ENCODE peak calls at places on chromosomes 11 and 22, in ten cellular contexts. One of them, this sample, is unnamed.
A peak's percentile ranks its signal among the peaks of the same experiment; 100 is the strongest.

GRCh38 chr11:66251811-66252210 is 16.6 kb upstream of the RAB1B start:
- DNase-seq in activated T-helper 1 cell treated with anti-CD3 and anti-CD28 coated beads, Interleukin-12 subunit alpha, Interleukin-12 subunit beta, Interleukin-2, Interleukin-4 antibody, amounts not matched to agents 30 ng/mL and 10 ng/mL and 1 ng/mL, durations not matched to agents 14 hours and 24 hours and 36 hours: no peak
- DNase-seq in RPMI7951: no peak
- DNase-seq in foreskin fibroblast: no peak
- DNase-seq in NCI-H1092 treated with DMSO at 0.1 percent for 48 hours: no peak
- DNase-seq in M059J: no peak
- DNase-seq in neural crest cell: no peak
- DNase-seq in ascending aorta: no peak
- DNase-seq in AML-193: no peak
- DNase-seq in activated CD4-positive, CD25-positive, alpha-beta regulatory T cell treated with anti-CD3 and anti-CD28 coated beads, Interleukin-2, amount 50 U/mL, for 16 hours: no peak
- DNase-seq in this sample: no peak

GRCh38 chr11:99199336-99199735 is 178.6 kb downstream of the CNTN5 start:
- DNase-seq in activated T-helper 1 cell treated with anti-CD3 and anti-CD28 coated beads, Interleukin-12 subunit alpha, Interleukin-12 subunit beta, Interleukin-2, Interleukin-4 antibody, amounts not matched to agents 30 ng/mL and 10 ng/mL and 1 ng/mL, durations not matched to agents 14 hours and 24 hours and 36 hours: no peak
- DNase-seq in RPMI7951: no peak
- DNase-seq in foreskin fibroblast: no peak
- DNase-seq in NCI-H1092 treated with DMSO at 0.1 percent for 48 hours: no peak
- DNase-seq in M059J: peak; percentile 64
- DNase-seq in neural crest cell: no peak
- DNase-seq in ascending aorta: no peak
- DNase-seq in AML-193: no peak
- DNase-seq in activated CD4-positive, CD25-positive, alpha-beta regulatory T cell treated with anti-CD3 and anti-CD28 coated beads, Interleukin-2, amount 50 U/mL, for 16 hours: no peak
- DNase-seq in this sample: no peak

GRCh38 chr11:128552783-128553661 is 34.3 kb downstream of the ETS1 start:
- DNase-seq in activated T-helper 1 cell treated with anti-CD3 and anti-CD28 coated beads, Interleukin-12 subunit alpha, Interleukin-12 subunit beta, Interleukin-2, Interleukin-4 antibody, amounts not matched to agents 30 ng/mL and 10 ng/mL and 1 ng/mL, durations not matched to agents 14 hours and 24 hours and 36 hours: no peak
- DNase-seq in RPMI7951: peak; percentile 90
- DNase-seq in foreskin fibroblast: peak; percentile 46
- DNase-seq in NCI-H1092 treated with DMSO at 0.1 percent for 48 hours: no peak
- DNase-seq in M059J: no peak
- DNase-seq in neural crest cell: peak; percentile 33
- DNase-seq in ascending aorta: no peak
- DNase-seq in AML-193: peak; percentile 92
- DNase-seq in activated CD4-positive, CD25-positive, alpha-beta regulatory T cell treated with anti-CD3 and anti-CD28 coated beads, Interleukin-2, amount 50 U/mL, for 16 hours: no peak
- DNase-seq in this sample: no peak

GRCh38 chr11:35893796-35894475 is 49.9 kb upstream of the LDLRAD3 start:
- DNase-seq in activated T-helper 1 cell treated with anti-CD3 and anti-CD28 coated beads, Interleukin-12 subunit alpha, Interleukin-12 subunit beta, Interleukin-2, Interleukin-4 antibody, amounts not matched to agents 30 ng/mL and 10 ng/mL and 1 ng/mL, durations not matched to agents 14 hours and 24 hours and 36 hours: no peak
- DNase-seq in RPMI7951: peak; percentile 70
- DNase-seq in foreskin fibroblast: peak; percentile 16
- DNase-seq in NCI-H1092 treated with DMSO at 0.1 percent for 48 hours: no peak
- DNase-seq in M059J: peak; percentile 84
- DNase-seq in neural crest cell: no peak
- DNase-seq in ascending aorta: no peak
- DNase-seq in AML-193: no peak
- DNase-seq in activated CD4-positive, CD25-positive, alpha-beta regulatory T cell treated with anti-CD3 and anti-CD28 coated beads, Interleukin-2, amount 50 U/mL, for 16 hours: no peak
- DNase-seq in this sample: no peak

GRCh38 chr11:134497586-134497985 is 85.5 kb upstream of the B3GAT1 start:
- DNase-seq in activated T-helper 1 cell treated with anti-CD3 and anti-CD28 coated beads, Interleukin-12 subunit alpha, Interleukin-12 subunit beta, Interleukin-2, Interleukin-4 antibody, amounts not matched to agents 30 ng/mL and 10 ng/mL and 1 ng/mL, durations not matched to agents 14 hours and 24 hours and 36 hours: no peak
- DNase-seq in RPMI7951: no peak
- DNase-seq in foreskin fibroblast: no peak
- DNase-seq in NCI-H1092 treated with DMSO at 0.1 percent for 48 hours: peak; percentile 94
- DNase-seq in M059J: no peak
- DNase-seq in neural crest cell: no peak
- DNase-seq in ascending aorta: peak; percentile 25
- DNase-seq in AML-193: no peak
- DNase-seq in activated CD4-positive, CD25-positive, alpha-beta regulatory T cell treated with anti-CD3 and anti-CD28 coated beads, Interleukin-2, amount 50 U/mL, for 16 hours: no peak
- DNase-seq in this sample: no peak

GRCh38 chr11:128517457-128518230 is 69.7 kb downstream of the ETS1 start:
- DNase-seq in activated T-helper 1 cell treated with anti-CD3 and anti-CD28 coated beads, Interleukin-12 subunit alpha, Interleukin-12 subunit beta, Interleukin-2, Interleukin-4 antibody, amounts not matched to agents 30 ng/mL and 10 ng/mL and 1 ng/mL, durations not matched to agents 14 hours and 24 hours and 36 hours: no peak
- DNase-seq in RPMI7951: peak; percentile 59
- DNase-seq in foreskin fibroblast: no peak
- DNase-seq in NCI-H1092 treated with DMSO at 0.1 percent for 48 hours: no peak
- DNase-seq in M059J: peak; percentile 89
- DNase-seq in neural crest cell: no peak
- DNase-seq in ascending aorta: no peak
- DNase-seq in AML-193: no peak
- DNase-seq in activated CD4-positive, CD25-positive, alpha-beta regulatory T cell treated with anti-CD3 and anti-CD28 coated beads, Interleukin-2, amount 50 U/mL, for 16 hours: no peak
- DNase-seq in this sample: no peak

GRCh38 chr11:14981507-14981906 is 9.4 kb upstream of the CALCA start:
- DNase-seq in activated T-helper 1 cell treated with anti-CD3 and anti-CD28 coated beads, Interleukin-12 subunit alpha, Interleukin-12 subunit beta, Interleukin-2, Interleukin-4 antibody, amounts not matched to agents 30 ng/mL and 10 ng/mL and 1 ng/mL, durations not matched to agents 14 hours and 24 hours and 36 hours: no peak
- DNase-seq in RPMI7951: no peak
- DNase-seq in foreskin fibroblast: no peak
- DNase-seq in NCI-H1092 treated with DMSO at 0.1 percent for 48 hours: peak; percentile 13
- DNase-seq in M059J: no peak
- DNase-seq in neural crest cell: no peak
- DNase-seq in ascending aorta: no peak
- DNase-seq in AML-193: no peak
- DNase-seq in activated CD4-positive, CD25-positive, alpha-beta regulatory T cell treated with anti-CD3 and anti-CD28 coated beads, Interleukin-2, amount 50 U/mL, for 16 hours: no peak
- DNase-seq in this sample: no peak

GRCh38 chr11:34274712-34275398 is 83.0 kb downstream of the ABTB2 start:
- DNase-seq in activated T-helper 1 cell treated with anti-CD3 and anti-CD28 coated beads, Interleukin-12 subunit alpha, Interleukin-12 subunit beta, Interleukin-2, Interleukin-4 antibody, amounts not matched to agents 30 ng/mL and 10 ng/mL and 1 ng/mL, durations not matched to agents 14 hours and 24 hours and 36 hours: no peak
- DNase-seq in RPMI7951: peak; percentile 95
- DNase-seq in foreskin fibroblast: peak; percentile 91
- DNase-seq in NCI-H1092 treated with DMSO at 0.1 percent for 48 hours: no peak
- DNase-seq in M059J: peak; percentile 100
- DNase-seq in neural crest cell: no peak
- DNase-seq in ascending aorta: peak; percentile 97
- DNase-seq in AML-193: no peak
- DNase-seq in activated CD4-positive, CD25-positive, alpha-beta regulatory T cell treated with anti-CD3 and anti-CD28 coated beads, Interleukin-2, amount 50 U/mL, for 16 hours: no peak
- DNase-seq in this sample: no peak

GRCh38 chr11:115321602-115322289 is 182.5 kb downstream of the CADM1 start:
- DNase-seq in activated T-helper 1 cell treated with anti-CD3 and anti-CD28 coated beads, Interleukin-12 subunit alpha, Interleukin-12 subunit beta, Interleukin-2, Interleukin-4 antibody, amounts not matched to agents 30 ng/mL and 10 ng/mL and 1 ng/mL, durations not matched to agents 14 hours and 24 hours and 36 hours: no peak
- DNase-seq in RPMI7951: no peak
- DNase-seq in foreskin fibroblast: no peak
- DNase-seq in NCI-H1092 treated with DMSO at 0.1 percent for 48 hours: peak; percentile 24
- DNase-seq in M059J: peak; percentile 44
- DNase-seq in neural crest cell: no peak
- DNase-seq in ascending aorta: no peak
- DNase-seq in AML-193: no peak
- DNase-seq in activated CD4-positive, CD25-positive, alpha-beta regulatory T cell treated with anti-CD3 and anti-CD28 coated beads, Interleukin-2, amount 50 U/mL, for 16 hours: no peak
- DNase-seq in this sample: no peak

GRCh38 chr11:70270877-70271634 is 566 bp downstream of the PPFIA1 start:
- DNase-seq in activated T-helper 1 cell treated with anti-CD3 and anti-CD28 coated beads, Interleukin-12 subunit alpha, Interleukin-12 subunit beta, Interleukin-2, Interleukin-4 antibody, amounts not matched to agents 30 ng/mL and 10 ng/mL and 1 ng/mL, durations not matched to agents 14 hours and 24 hours and 36 hours: peak; percentile 47
- DNase-seq in RPMI7951: peak; percentile 40
- DNase-seq in foreskin fibroblast: peak; percentile 30
- DNase-seq in NCI-H1092 treated with DMSO at 0.1 percent for 48 hours: no peak
- DNase-seq in M059J: peak; percentile 47
- DNase-seq in neural crest cell: peak; percentile 31
- DNase-seq in ascending aorta: peak; percentile 68
- DNase-seq in AML-193: peak; percentile 33
- DNase-seq in activated CD4-positive, CD25-positive, alpha-beta regulatory T cell treated with anti-CD3 and anti-CD28 coated beads, Interleukin-2, amount 50 U/mL, for 16 hours: peak; percentile 1
- DNase-seq in this sample: no peak

GRCh38 chr11:27563201-27563600 is 56.6 kb upstream of the LIN7C start:
- DNase-seq in activated T-helper 1 cell treated with anti-CD3 and anti-CD28 coated beads, Interleukin-12 subunit alpha, Interleukin-12 subunit beta, Interleukin-2, Interleukin-4 antibody, amounts not matched to agents 30 ng/mL and 10 ng/mL and 1 ng/mL, durations not matched to agents 14 hours and 24 hours and 36 hours: no peak
- DNase-seq in RPMI7951: peak; percentile 16
- DNase-seq in foreskin fibroblast: peak; percentile 14
- DNase-seq in NCI-H1092 treated with DMSO at 0.1 percent for 48 hours: no peak
- DNase-seq in M059J: peak; percentile 68
- DNase-seq in neural crest cell: no peak
- DNase-seq in ascending aorta: no peak
- DNase-seq in AML-193: no peak
- DNase-seq in activated CD4-positive, CD25-positive, alpha-beta regulatory T cell treated with anti-CD3 and anti-CD28 coated beads, Interleukin-2, amount 50 U/mL, for 16 hours: no peak
- DNase-seq in this sample: no peak

GRCh38 chr11:119892311-119892808 is 163.4 kb upstream of the NECTIN1 start:
- DNase-seq in activated T-helper 1 cell treated with anti-CD3 and anti-CD28 coated beads, Interleukin-12 subunit alpha, Interleukin-12 subunit beta, Interleukin-2, Interleukin-4 antibody, amounts not matched to agents 30 ng/mL and 10 ng/mL and 1 ng/mL, durations not matched to agents 14 hours and 24 hours and 36 hours: no peak
- DNase-seq in RPMI7951: peak; percentile 7
- DNase-seq in foreskin fibroblast: no peak
- DNase-seq in NCI-H1092 treated with DMSO at 0.1 percent for 48 hours: no peak
- DNase-seq in M059J: no peak
- DNase-seq in neural crest cell: no peak
- DNase-seq in ascending aorta: no peak
- DNase-seq in AML-193: no peak
- DNase-seq in activated CD4-positive, CD25-positive, alpha-beta regulatory T cell treated with anti-CD3 and anti-CD28 coated beads, Interleukin-2, amount 50 U/mL, for 16 hours: no peak
- DNase-seq in this sample: no peak

GRCh38 chr11:17519486-17519885 is 24.7 kb downstream of the USH1C start:
- DNase-seq in activated T-helper 1 cell treated with anti-CD3 and anti-CD28 coated beads, Interleukin-12 subunit alpha, Interleukin-12 subunit beta, Interleukin-2, Interleukin-4 antibody, amounts not matched to agents 30 ng/mL and 10 ng/mL and 1 ng/mL, durations not matched to agents 14 hours and 24 hours and 36 hours: no peak
- DNase-seq in RPMI7951: no peak
- DNase-seq in foreskin fibroblast: no peak
- DNase-seq in NCI-H1092 treated with DMSO at 0.1 percent for 48 hours: peak; percentile 97
- DNase-seq in M059J: no peak
- DNase-seq in neural crest cell: no peak
- DNase-seq in ascending aorta: no peak
- DNase-seq in AML-193: no peak
- DNase-seq in activated CD4-positive, CD25-positive, alpha-beta regulatory T cell treated with anti-CD3 and anti-CD28 coated beads, Interleukin-2, amount 50 U/mL, for 16 hours: no peak
- DNase-seq in this sample: no peak

GRCh38 chr22:19885841-19886592 is 31.3 kb upstream of the GNB1L start:
- DNase-seq in activated T-helper 1 cell treated with anti-CD3 and anti-CD28 coated beads, Interleukin-12 subunit alpha, Interleukin-12 subunit beta, Interleukin-2, Interleukin-4 antibody, amounts not matched to agents 30 ng/mL and 10 ng/mL and 1 ng/mL, durations not matched to agents 14 hours and 24 hours and 36 hours: no peak
- DNase-seq in RPMI7951: no peak
- DNase-seq in foreskin fibroblast: no peak
- DNase-seq in NCI-H1092 treated with DMSO at 0.1 percent for 48 hours: no peak
- DNase-seq in M059J: no peak
- DNase-seq in neural crest cell: no peak
- DNase-seq in ascending aorta: no peak
- DNase-seq in AML-193: no peak
- DNase-seq in activated CD4-positive, CD25-positive, alpha-beta regulatory T cell treated with anti-CD3 and anti-CD28 coated beads, Interleukin-2, amount 50 U/mL, for 16 hours: no peak
- DNase-seq in this sample: no peak

GRCh38 chr11:112797072-112797471 is 164.1 kb upstream of the NCAM1 start:
- DNase-seq in activated T-helper 1 cell treated with anti-CD3 and anti-CD28 coated beads, Interleukin-12 subunit alpha, Interleukin-12 subunit beta, Interleukin-2, Interleukin-4 antibody, amounts not matched to agents 30 ng/mL and 10 ng/mL and 1 ng/mL, durations not matched to agents 14 hours and 24 hours and 36 hours: no peak
- DNase-seq in RPMI7951: no peak
- DNase-seq in foreskin fibroblast: no peak
- DNase-seq in NCI-H1092 treated with DMSO at 0.1 percent for 48 hours: peak; percentile 35
- DNase-seq in M059J: peak; percentile 20
- DNase-seq in neural crest cell: no peak
- DNase-seq in ascending aorta: no peak
- DNase-seq in AML-193: no peak
- DNase-seq in activated CD4-positive, CD25-positive, alpha-beta regulatory T cell treated with anti-CD3 and anti-CD28 coated beads, Interleukin-2, amount 50 U/mL, for 16 hours: no peak
- DNase-seq in this sample: no peak

GRCh38 chr11:91788764-91789163 is 435.9 kb upstream of the FAT3 start:
- DNase-seq in activated T-helper 1 cell treated with anti-CD3 and anti-CD28 coated beads, Interleukin-12 subunit alpha, Interleukin-12 subunit beta, Interleukin-2, Interleukin-4 antibody, amounts not matched to agents 30 ng/mL and 10 ng/mL and 1 ng/mL, durations not matched to agents 14 hours and 24 hours and 36 hours: no peak
- DNase-seq in RPMI7951: no peak
- DNase-seq in foreskin fibroblast: no peak
- DNase-seq in NCI-H1092 treated with DMSO at 0.1 percent for 48 hours: no peak
- DNase-seq in M059J: no peak
- DNase-seq in neural crest cell: no peak
- DNase-seq in ascending aorta: no peak
- DNase-seq in AML-193: no peak
- DNase-seq in activated CD4-positive, CD25-positive, alpha-beta regulatory T cell treated with anti-CD3 and anti-CD28 coated beads, Interleukin-2, amount 50 U/mL, for 16 hours: no peak
- DNase-seq in this sample: no peak

GRCh38 chr11:2428322-2428795 is 16.0 kb downstream of the TRPM5 start:
- DNase-seq in activated T-helper 1 cell treated with anti-CD3 and anti-CD28 coated beads, Interleukin-12 subunit alpha, Interleukin-12 subunit beta, Interleukin-2, Interleukin-4 antibody, amounts not matched to agents 30 ng/mL and 10 ng/mL and 1 ng/mL, durations not matched to agents 14 hours and 24 hours and 36 hours: peak; percentile 67
- DNase-seq in RPMI7951: no peak
- DNase-seq in foreskin fibroblast: peak; percentile 14
- DNase-seq in NCI-H1092 treated with DMSO at 0.1 percent for 48 hours: peak; percentile 30
- DNase-seq in M059J: peak; percentile 42
- DNase-seq in neural crest cell: peak; percentile 76
- DNase-seq in ascending aorta: no peak
- DNase-seq in AML-193: peak; percentile 27
- DNase-seq in activated CD4-positive, CD25-positive, alpha-beta regulatory T cell treated with anti-CD3 and anti-CD28 coated beads, Interleukin-2, amount 50 U/mL, for 16 hours: peak; percentile 80
- DNase-seq in this sample: peak; percentile 81

GRCh38 chr11:32225491-32226285 is 134.8 kb downstream of the RCN1 start:
- DNase-seq in activated T-helper 1 cell treated with anti-CD3 and anti-CD28 coated beads, Interleukin-12 subunit alpha, Interleukin-12 subunit beta, Interleukin-2, Interleukin-4 antibody, amounts not matched to agents 30 ng/mL and 10 ng/mL and 1 ng/mL, durations not matched to agents 14 hours and 24 hours and 36 hours: no peak
- DNase-seq in RPMI7951: no peak
- DNase-seq in foreskin fibroblast: no peak
- DNase-seq in NCI-H1092 treated with DMSO at 0.1 percent for 48 hours: peak; percentile 15
- DNase-seq in M059J: no peak
- DNase-seq in neural crest cell: no peak
- DNase-seq in ascending aorta: no peak
- DNase-seq in AML-193: no peak
- DNase-seq in activated CD4-positive, CD25-positive, alpha-beta regulatory T cell treated with anti-CD3 and anti-CD28 coated beads, Interleukin-2, amount 50 U/mL, for 16 hours: no peak
- DNase-seq in this sample: no peak

GRCh38 chr11:3111919-3112690 is 53.0 kb downstream of the OSBPL5 start:
- DNase-seq in activated T-helper 1 cell treated with anti-CD3 and anti-CD28 coated beads, Interleukin-12 subunit alpha, Interleukin-12 subunit beta, Interleukin-2, Interleukin-4 antibody, amounts not matched to agents 30 ng/mL and 10 ng/mL and 1 ng/mL, durations not matched to agents 14 hours and 24 hours and 36 hours: no peak
- DNase-seq in RPMI7951: no peak
- DNase-seq in foreskin fibroblast: peak; percentile 39
- DNase-seq in NCI-H1092 treated with DMSO at 0.1 percent for 48 hours: no peak
- DNase-seq in M059J: peak; percentile 57
- DNase-seq in neural crest cell: no peak
- DNase-seq in ascending aorta: no peak
- DNase-seq in AML-193: peak; percentile 74
- DNase-seq in activated CD4-positive, CD25-positive, alpha-beta regulatory T cell treated with anti-CD3 and anti-CD28 coated beads, Interleukin-2, amount 50 U/mL, for 16 hours: no peak
- DNase-seq in this sample: no peak

GRCh38 chr11:67389477-67389876 is 2.3 kb upstream of the RAD9A start:
- DNase-seq in activated T-helper 1 cell treated with anti-CD3 and anti-CD28 coated beads, Interleukin-12 subunit alpha, Interleukin-12 subunit beta, Interleukin-2, Interleukin-4 antibody, amounts not matched to agents 30 ng/mL and 10 ng/mL and 1 ng/mL, durations not matched to agents 14 hours and 24 hours and 36 hours: no peak
- DNase-seq in RPMI7951: no peak
- DNase-seq in foreskin fibroblast: no peak
- DNase-seq in NCI-H1092 treated with DMSO at 0.1 percent for 48 hours: peak; percentile 65
- DNase-seq in M059J: peak; percentile 38
- DNase-seq in neural crest cell: peak; percentile 64
- DNase-seq in ascending aorta: no peak
- DNase-seq in AML-193: peak; percentile 18
- DNase-seq in activated CD4-positive, CD25-positive, alpha-beta regulatory T cell treated with anti-CD3 and anti-CD28 coated beads, Interleukin-2, amount 50 U/mL, for 16 hours: no peak
- DNase-seq in this sample: no peak

GRCh38 chr11:37449146-37449545 is 851.1 kb upstream of the RAG2 start:
- DNase-seq in activated T-helper 1 cell treated with anti-CD3 and anti-CD28 coated beads, Interleukin-12 subunit alpha, Interleukin-12 subunit beta, Interleukin-2, Interleukin-4 antibody, amounts not matched to agents 30 ng/mL and 10 ng/mL and 1 ng/mL, durations not matched to agents 14 hours and 24 hours and 36 hours: no peak
- DNase-seq in RPMI7951: peak; percentile 48
- DNase-seq in foreskin fibroblast: peak; percentile 41
- DNase-seq in NCI-H1092 treated with DMSO at 0.1 percent for 48 hours: no peak
- DNase-seq in M059J: peak; percentile 51
- DNase-seq in neural crest cell: no peak
- DNase-seq in ascending aorta: no peak
- DNase-seq in AML-193: peak; percentile 1
- DNase-seq in activated CD4-positive, CD25-positive, alpha-beta regulatory T cell treated with anti-CD3 and anti-CD28 coated beads, Interleukin-2, amount 50 U/mL, for 16 hours: no peak
- DNase-seq in this sample: no peak

GRCh38 chr11:66727883-66728759 is 895 bp downstream of the SPTBN2 start:
- DNase-seq in activated T-helper 1 cell treated with anti-CD3 and anti-CD28 coated beads, Interleukin-12 subunit alpha, Interleukin-12 subunit beta, Interleukin-2, Interleukin-4 antibody, amounts not matched to agents 30 ng/mL and 10 ng/mL and 1 ng/mL, durations not matched to agents 14 hours and 24 hours and 36 hours: no peak
- DNase-seq in RPMI7951: no peak
- DNase-seq in foreskin fibroblast: no peak
- DNase-seq in NCI-H1092 treated with DMSO at 0.1 percent for 48 hours: peak; percentile 68
- DNase-seq in M059J: no peak
- DNase-seq in neural crest cell: peak; percentile 31
- DNase-seq in ascending aorta: no peak
- DNase-seq in AML-193: no peak
- DNase-seq in activated CD4-positive, CD25-positive, alpha-beta regulatory T cell treated with anti-CD3 and anti-CD28 coated beads, Interleukin-2, amount 50 U/mL, for 16 hours: no peak
- DNase-seq in this sample: no peak

GRCh38 chr22:50469377-50470305 is 5.2 kb downstream of the SBF1 start:
- DNase-seq in activated T-helper 1 cell treated with anti-CD3 and anti-CD28 coated beads, Interleukin-12 subunit alpha, Interleukin-12 subunit beta, Interleukin-2, Interleukin-4 antibody, amounts not matched to agents 30 ng/mL and 10 ng/mL and 1 ng/mL, durations not matched to agents 14 hours and 24 hours and 36 hours: peak; percentile 92
- DNase-seq in RPMI7951: peak; percentile 69
- DNase-seq in foreskin fibroblast: peak; percentile 19
- DNase-seq in NCI-H1092 treated with DMSO at 0.1 percent for 48 hours: no peak
- DNase-seq in M059J: peak; percentile 64
- DNase-seq in neural crest cell: no peak
- DNase-seq in ascending aorta: peak; percentile 85
- DNase-seq in AML-193: peak; percentile 31
- DNase-seq in activated CD4-positive, CD25-positive, alpha-beta regulatory T cell treated with anti-CD3 and anti-CD28 coated beads, Interleukin-2, amount 50 U/mL, for 16 hours: peak; percentile 86
- DNase-seq in this sample: peak; percentile 97

GRCh38 chr11:121106812-121107211 is 5.8 kb downstream of the TECTA start:
- DNase-seq in activated T-helper 1 cell treated with anti-CD3 and anti-CD28 coated beads, Interleukin-12 subunit alpha, Interleukin-12 subunit beta, Interleukin-2, Interleukin-4 antibody, amounts not matched to agents 30 ng/mL and 10 ng/mL and 1 ng/mL, durations not matched to agents 14 hours and 24 hours and 36 hours: no peak
- DNase-seq in RPMI7951: no peak
- DNase-seq in foreskin fibroblast: no peak
- DNase-seq in NCI-H1092 treated with DMSO at 0.1 percent for 48 hours: no peak
- DNase-seq in M059J: peak; percentile 28
- DNase-seq in neural crest cell: no peak
- DNase-seq in ascending aorta: no peak
- DNase-seq in AML-193: no peak
- DNase-seq in activated CD4-positive, CD25-positive, alpha-beta regulatory T cell treated with anti-CD3 and anti-CD28 coated beads, Interleukin-2, amount 50 U/mL, for 16 hours: no peak
- DNase-seq in this sample: no peak

GRCh38 chr11:76803023-76803422 is 19.9 kb downstream of the TSKU start:
- DNase-seq in activated T-helper 1 cell treated with anti-CD3 and anti-CD28 coated beads, Interleukin-12 subunit alpha, Interleukin-12 subunit beta, Interleukin-2, Interleukin-4 antibody, amounts not matched to agents 30 ng/mL and 10 ng/mL and 1 ng/mL, durations not matched to agents 14 hours and 24 hours and 36 hours: no peak
- DNase-seq in RPMI7951: no peak
- DNase-seq in foreskin fibroblast: peak; percentile 63
- DNase-seq in NCI-H1092 treated with DMSO at 0.1 percent for 48 hours: no peak
- DNase-seq in M059J: no peak
- DNase-seq in neural crest cell: no peak
- DNase-seq in ascending aorta: peak; percentile 70
- DNase-seq in AML-193: no peak
- DNase-seq in activated CD4-positive, CD25-positive, alpha-beta regulatory T cell treated with anti-CD3 and anti-CD28 coated beads, Interleukin-2, amount 50 U/mL, for 16 hours: no peak
- DNase-seq in this sample: no peak

GRCh38 chr22:35555351-35555915 is 14.8 kb downstream of the RASD2 start:
- DNase-seq in activated T-helper 1 cell treated with anti-CD3 and anti-CD28 coated beads, Interleukin-12 subunit alpha, Interleukin-12 subunit beta, Interleukin-2, Interleukin-4 antibody, amounts not matched to agents 30 ng/mL and 10 ng/mL and 1 ng/mL, durations not matched to agents 14 hours and 24 hours and 36 hours: no peak
- DNase-seq in RPMI7951: no peak
- DNase-seq in foreskin fibroblast: no peak
- DNase-seq in NCI-H1092 treated with DMSO at 0.1 percent for 48 hours: no peak
- DNase-seq in M059J: no peak
- DNase-seq in neural crest cell: no peak
- DNase-seq in ascending aorta: no peak
- DNase-seq in AML-193: no peak
- DNase-seq in activated CD4-positive, CD25-positive, alpha-beta regulatory T cell treated with anti-CD3 and anti-CD28 coated beads, Interleukin-2, amount 50 U/mL, for 16 hours: no peak
- DNase-seq in this sample: no peak

GRCh38 chr11:87803748-87804147 is 371.5 kb downstream of the RAB38 start:
- DNase-seq in activated T-helper 1 cell treated with anti-CD3 and anti-CD28 coated beads, Interleukin-12 subunit alpha, Interleukin-12 subunit beta, Interleukin-2, Interleukin-4 antibody, amounts not matched to agents 30 ng/mL and 10 ng/mL and 1 ng/mL, durations not matched to agents 14 hours and 24 hours and 36 hours: no peak
- DNase-seq in RPMI7951: no peak
- DNase-seq in foreskin fibroblast: no peak
- DNase-seq in NCI-H1092 treated with DMSO at 0.1 percent for 48 hours: no peak
- DNase-seq in M059J: no peak
- DNase-seq in neural crest cell: no peak
- DNase-seq in ascending aorta: no peak
- DNase-seq in AML-193: no peak
- DNase-seq in activated CD4-positive, CD25-positive, alpha-beta regulatory T cell treated with anti-CD3 and anti-CD28 coated beads, Interleukin-2, amount 50 U/mL, for 16 hours: no peak
- DNase-seq in this sample: no peak